ENCODE peak calls at places on chromosomes 3 and 15, in five cellular contexts. Q is astrocyte of the spinal cord, C is mesothelial cell of epicardium, E is upper lobe of left lung, F is hepatocyte. B is an unnamed sample.

GRCh38 chr3:10189557-10190374 is 25.0 kb downstream of the IRAK2 start:
- DNase-seq in Q (peak; percentile 25), C (no peak), E (no peak), F (no peak), B (no peak)

GRCh38 chr3:107450254-107450653 is 72.5 kb upstream of the BBX start:
- DNase-seq in Q (peak; percentile 6), C (no peak), E (no peak), F (no peak), B (no peak)

GRCh38 chr3:174317005-174317404 is 542.1 kb upstream of the NAALADL2 start:
- DNase-seq in Q (no peak), C (no peak), E (no peak), F (no peak), B (no peak)

GRCh38 chr15:59349715-59350420 is 22.8 kb downstream of the MYO1E start:
- DNase-seq in Q (peak; percentile 93), C (no peak), E (no peak), F (peak; percentile 76), B (no peak)

GRCh38 chr3:49566312-49566711 is 12.0 kb downstream of the BSN start:
- DNase-seq in Q (no peak), C (no peak), E (no peak), F (no peak), B (no peak)

GRCh38 chr3:141305436-141305835 is 62.9 kb upstream of the ZBTB38 start:
- DNase-seq in Q (peak; percentile 68), C (no peak), E (no peak), F (no peak), B (no peak)

GRCh38 chr15:91184441-91184840 is 84.4 kb downstream of the SV2B start:
- DNase-seq in Q (no peak), C (no peak), E (no peak), F (no peak), B (no peak)

GRCh38 chr3:46406786-46407611 is at the start of the genes CCR5AS and CCRL2:
- DNase-seq in Q (peak; percentile 35), C (no peak), E (peak; percentile 54), F (peak; percentile 66), B (no peak)

GRCh38 chr15:36814708-36815107 is 235.3 kb downstream of the CDIN1 start:
- DNase-seq in Q (peak; percentile 14), C (no peak), E (no peak), F (peak; percentile 15), B (no peak)

GRCh38 chr3:101806491-101806890 is 27.5 kb downstream of the NXPE3 start:
- DNase-seq in Q (no peak), C (no peak), E (no peak), F (no peak), B (no peak)

GRCh38 chr15:87355946-87356345 is 900.6 kb downstream of the NTRK3 start:
- DNase-seq in Q (no peak), C (no peak), E (no peak), F (no peak), B (no peak)

GRCh38 chr3:158792709-158793108 is 9.1 kb upstream of the MFSD1 start:
- DNase-seq in Q (peak; percentile 80), C (no peak), E (no peak), F (peak; percentile 26), B (no peak)

GRCh38 chr3:125435231-125435630 is 60.1 kb upstream of the ZNF148 start:
- DNase-seq in Q (no peak), C (no peak), E (no peak), F (no peak), B (no peak)

GRCh38 chr15:73781038-73781925 is 28.1 kb upstream of the INSYN1 start:
- DNase-seq in Q (no peak), C (no peak), E (no peak), F (no peak), B (no peak)

GRCh38 chr3:127857270-127857801 is 35.0 kb upstream of the MGLL start:
- DNase-seq in Q (no peak), C (no peak), E (no peak), F (no peak), B (no peak)

GRCh38 chr3:97993526-97993925 is 21.3 kb upstream of the RIOX2 start:
- DNase-seq in Q (no peak), C (no peak), E (no peak), F (no peak), B (no peak)

GRCh38 chr15:25790003-25790660 is 73.0 kb downstream of the ATP10A start:
- DNase-seq in Q (peak; percentile 75), C (no peak), E (no peak), F (peak; percentile 38), B (no peak)

GRCh38 chr3:109127533-109127932 is 9.0 kb upstream of the C3orf85 start:
- DNase-seq in Q (no peak), C (no peak), E (no peak), F (no peak), B (no peak)

GRCh38 chr3:196689941-196690660 is 21.9 kb downstream of the CEP19 start:
- DNase-seq in Q (no peak), C (no peak), E (no peak), F (no peak), B (no peak)

GRCh38 chr3:42013652-42014442 is 51.9 kb upstream of the ULK4 start:
- DNase-seq in Q (no peak), C (no peak), E (peak; percentile 91), F (peak; percentile 64), B (peak; percentile 71)
- TF ChIP-seq CTCF in Q (no peak), C (no peak), E (no peak), F (no peak), B (peak; percentile 18)

DNA sequence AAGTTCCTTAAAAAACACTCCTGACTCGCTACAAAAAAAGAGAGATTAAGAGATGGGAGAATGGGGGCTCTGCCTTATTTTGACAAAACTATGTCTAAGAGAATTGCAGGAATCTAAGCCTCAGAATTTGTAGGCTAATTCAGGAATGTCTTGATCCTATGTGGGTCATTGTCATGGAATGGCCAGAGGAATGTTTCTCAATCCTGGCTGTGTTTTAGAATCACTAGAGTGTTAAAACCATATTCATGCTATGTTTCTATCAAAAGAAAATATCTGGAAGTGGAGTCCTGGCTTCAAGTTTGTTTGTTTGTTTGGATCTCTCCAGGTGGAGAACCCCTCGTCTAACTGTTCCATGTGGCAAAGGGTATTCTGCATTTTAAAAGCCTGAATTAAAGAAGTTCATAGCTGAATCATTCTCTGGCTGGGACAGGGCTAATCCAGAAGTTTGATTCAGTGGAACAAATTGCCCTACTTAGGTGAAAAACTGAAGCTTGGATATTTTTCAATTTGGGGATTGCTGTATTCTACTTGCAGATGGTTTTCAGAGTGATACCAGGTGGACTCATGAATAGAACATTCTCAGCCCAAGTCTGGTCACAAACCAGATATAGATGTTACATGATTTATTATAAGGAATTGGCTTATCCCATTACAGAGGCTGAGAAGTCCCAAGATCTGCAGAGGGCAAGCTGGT is 28.2 kb downstream of the GJD2 start:
- DNase-seq in Q (no peak), C (no peak), E (no peak), F (no peak), B (no peak)
- TF ChIP-seq CTCF in Q (no peak), C (no peak), E (no peak), F (no peak), B (no peak)

GRCh38 chr15:65094294-65094995 is 17.9 kb downstream of the KBTBD13 start:
- DNase-seq in Q (no peak), C (no peak), E (no peak), F (no peak), B (no peak)

GRCh38 chr15:65092911-65093792 is 16.6 kb downstream of the KBTBD13 start:
- DNase-seq in Q (no peak), C (no peak), E (no peak), F (no peak), B (no peak)

GRCh38 chr15:65096481-65097385 is 18.3 kb downstream of the UBAP1L start:
- DNase-seq in Q (peak; percentile 41), C (no peak), E (no peak), F (no peak), B (no peak)

GRCh38 chr15:65095747-65096104 is 19.2 kb downstream of the KBTBD13 start:
- DNase-seq in Q (no peak), C (no peak), E (no peak), F (no peak), B (no peak)

DNA sequence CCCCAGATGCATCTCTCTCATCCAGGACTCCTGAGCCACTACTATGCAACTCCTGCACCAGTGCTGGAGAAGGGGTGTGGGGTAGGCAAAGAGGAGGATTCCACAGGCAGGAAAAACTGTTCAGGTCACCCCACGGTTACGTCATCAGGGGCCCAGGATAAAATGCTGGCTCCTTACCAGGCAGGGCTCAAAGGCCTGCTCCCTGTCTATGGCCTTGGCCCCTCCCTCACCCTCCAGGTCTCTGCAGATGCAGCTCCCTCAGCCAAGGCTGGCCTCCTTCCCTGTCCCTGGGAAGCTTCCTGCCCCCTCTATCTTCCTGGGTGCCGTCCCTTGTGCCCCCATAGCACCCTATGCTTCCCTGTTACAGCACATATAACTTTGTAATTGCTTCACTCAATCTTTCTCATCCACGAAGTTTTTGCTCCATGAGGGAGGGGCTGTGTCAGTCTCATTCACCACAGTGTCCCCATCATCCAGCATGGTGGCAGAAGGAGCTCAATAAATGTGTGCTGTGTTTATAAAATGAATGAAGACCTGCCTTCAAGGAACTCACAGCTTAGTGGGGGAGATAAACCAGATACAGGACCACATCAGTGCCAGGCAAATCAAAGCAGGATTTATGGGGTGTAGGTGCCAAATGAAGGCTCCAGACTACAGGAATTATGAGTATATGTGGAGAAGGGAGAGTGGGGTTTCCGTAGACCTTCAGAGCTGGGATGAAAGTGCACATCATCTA is 18.6 kb downstream of the KBTBD13 start:
- DNase-seq in Q (no peak), C (no peak), E (no peak), F (peak; percentile 71), B (no peak)
- TF ChIP-seq CTCF in Q (no peak), C (no peak), E (no peak), F (no peak), B (no peak)

DNA sequence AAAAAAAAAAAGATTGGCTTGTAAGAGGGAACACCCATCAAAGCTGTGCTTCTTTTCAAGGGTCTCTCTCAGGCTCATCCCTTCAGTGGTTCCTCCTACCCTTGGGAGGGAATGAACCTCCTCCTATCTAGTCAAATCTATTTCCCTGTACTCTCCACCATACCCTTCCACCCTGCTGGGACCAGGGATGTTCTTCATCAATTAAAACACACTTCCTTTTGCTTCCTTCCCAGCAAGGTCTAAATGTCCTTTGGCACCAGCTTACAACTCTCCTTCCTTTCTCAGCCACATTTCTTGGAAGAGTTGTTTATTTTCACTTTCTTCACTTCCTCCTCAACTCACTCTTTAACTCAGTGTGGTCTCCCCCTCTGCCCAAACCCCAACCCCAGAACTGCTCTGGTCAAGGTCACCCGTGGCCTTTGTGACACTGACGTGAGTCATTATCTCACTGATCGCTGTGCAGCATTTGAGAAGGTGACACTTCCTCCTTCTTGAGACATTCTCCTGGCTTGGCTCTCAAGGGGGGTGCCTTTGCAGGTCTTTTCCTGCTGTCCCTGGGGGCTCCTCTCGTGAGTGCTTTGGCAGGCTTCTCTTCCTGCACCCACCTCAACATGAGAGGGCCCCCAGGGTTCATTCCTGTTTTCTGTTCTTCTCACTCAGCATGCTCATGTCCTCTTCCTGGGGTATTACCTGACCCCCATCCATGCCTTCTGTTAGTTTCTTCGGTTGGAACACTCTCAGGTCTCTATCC is 210.5 kb upstream of the TLE3 start:
- DNase-seq in Q (peak; percentile 46), C (no peak), E (no peak), F (no peak), B (no peak)
- TF ChIP-seq CTCF in Q (no peak), C (no peak), E (no peak), F (no peak), B (no peak)

GRCh38 chr3:181230258-181230657 is 240.7 kb upstream of the DNAJC19 start:
- DNase-seq in Q (no peak), C (no peak), E (no peak), F (no peak), B (no peak)
- TF ChIP-seq CTCF in Q (no peak), C (no peak), E (no peak), F (no peak), B (no peak)

GRCh38 chr3:7074217-7074616 is 213.3 kb downstream of the GRM7 start:
- DNase-seq in Q (no peak), C (no peak), E (no peak), F (no peak), B (no peak)
- TF ChIP-seq CTCF in Q (no peak), C (no peak), E (no peak), F (no peak), B (peak; percentile 50)

GRCh38 chr3:20246662-20247061 is 60.7 kb upstream of the SGO1 start:
- DNase-seq in Q (no peak), C (no peak), E (no peak), F (no peak), B (no peak)
- TF ChIP-seq CTCF in Q (no peak), C (no peak), E (no peak), F (no peak), B (no peak)

B was measured in type B pancreatic cell.